ENCODE peak calls at places on chromosomes 13 and 19, in nine cellular contexts. H, V, D, T, Y, L, R, Q and C are unnamed samples.
A peak's percentile ranks its signal among the peaks of the same experiment; 100 is the strongest.

GRCh38 chr19:58332697-58333096 is 5.9 kb downstream of the ZSCAN22 start:
- DNase-seq in Q (no peak), T (no peak), L (no peak), V (no peak), R (no peak), Y (no peak), D (no peak), H (no peak), C (no peak)

GRCh38 chr13:92967923-92968322 is 258.7 kb upstream of the GPC6 start:
- DNase-seq in L (no peak), V (no peak), R (peak; percentile 30), D (no peak), H (no peak), Y (no peak), T (no peak), Q (peak; percentile 10), C (no peak)

GRCh38 chr13:46577656-46578589 is 25.0 kb downstream of the LRCH1 start:
- DNase-seq in V (no peak), Q (peak; percentile 27), R (no peak), D (no peak), L (no peak), T (no peak), H (no peak), Y (no peak), C (no peak)

GRCh38 chr13:50387124-50387581 is 371.9 kb downstream of the KCNRG start:
- DNase-seq in D (peak; percentile 43), L (peak; percentile 75), H (peak; percentile 75), Q (no peak), R (peak; percentile 55), V (no peak), Y (peak; percentile 30), T (no peak), C (no peak)

GRCh38 chr13:105370011-105370645 is 1165.3 kb downstream of the EFNB2 start:
- DNase-seq in D (no peak), H (no peak), R (no peak), L (no peak), Y (no peak), V (no peak), T (no peak), Q (no peak), C (no peak)

GRCh38 chr13:106919638-106920037 is 351.7 kb upstream of the ARGLU1 start:
- DNase-seq in R (no peak), Y (peak; percentile 25), V (peak; percentile 34), H (peak; percentile 51), Q (no peak), L (peak; percentile 49), D (no peak), T (no peak), C (no peak)

GRCh38 chr13:98260357-98261164 is 83.5 kb upstream of the RNF113B start:
- DNase-seq in L (no peak), Q (no peak), D (no peak), R (no peak), T (no peak), H (no peak), V (no peak), Y (no peak), C (no peak)

GRCh38 chr19:10289167-10289835 is 451 bp upstream of the ICAM5 start:
- DNase-seq in T (no peak), Y (peak; percentile 46), H (peak; percentile 83), Q (peak; percentile 56), R (peak; percentile 62), L (peak; percentile 89), D (peak; percentile 91), V (no peak), C (no peak)

GRCh38 chr13:34039678-34040077 is 221.7 kb downstream of the RFC3 start:
- DNase-seq in Q (no peak), T (no peak), D (no peak), H (no peak), Y (no peak), V (no peak), R (no peak), L (peak; percentile 8), C (no peak)

GRCh38 chr19:6809262-6809661 is 36.8 kb downstream of the VAV1 start:
- DNase-seq in L (no peak), Y (no peak), R (no peak), V (no peak), T (no peak), Q (no peak), D (no peak), H (no peak), C (no peak)

GRCh38 chr19:4581381-4582111 is 22.1 kb upstream of the SEMA6B start:
- DNase-seq in Q (no peak), L (peak; percentile 38), Y (peak; percentile 76), V (peak; percentile 44), H (no peak), D (no peak), T (peak; percentile 59), R (peak; percentile 41), C (no peak)

GRCh38 chr13:95156208-95156607 is 145.0 kb downstream of the ABCC4 start:
- DNase-seq in R (peak; percentile 52), L (no peak), H (no peak), V (no peak), Y (no peak), D (no peak), T (no peak), Q (no peak), C (no peak)
- TF ChIP-seq CTCF in R (peak; percentile 51), L (no peak), H (no peak), V (peak; percentile 65), Y (no peak), D (no peak), T (no peak), Q (peak; percentile 16), C (peak; percentile 42)

GRCh38 chr13:36214163-36214921 is at the start of gene SOHLH2:
- DNase-seq in D (no peak), L (no peak), H (peak; percentile 43), Q (no peak), V (no peak), Y (no peak), R (no peak), T (no peak), C (no peak)
- TF ChIP-seq CTCF in D (no peak), L (no peak), H (no peak), Q (no peak), V (no peak), Y (no peak), R (no peak), T (no peak), C (no peak)

GRCh38 chr19:17652627-17653026 is 35.5 kb downstream of the UNC13A start:
- DNase-seq in T (no peak), L (no peak), R (no peak), Y (no peak), H (no peak), Q (no peak), D (no peak), V (no peak), C (no peak)

GRCh38 chr19:17647071-17648020 is 40.8 kb downstream of the UNC13A start:
- DNase-seq in L (peak; percentile 10), Y (no peak), V (no peak), T (no peak), H (peak; percentile 30), Q (no peak), D (no peak), R (no peak), C (no peak)

GRCh38 chr19:17645339-17645963 is 42.7 kb downstream of the UNC13A start:
- DNase-seq in L (no peak), T (no peak), D (no peak), H (peak; percentile 34), Y (no peak), V (no peak), Q (no peak), R (no peak), C (no peak)

GRCh38 chr19:17648097-17648660 is 40.0 kb downstream of the UNC13A start:
- DNase-seq in T (no peak), Q (no peak), H (peak; percentile 30), Y (no peak), D (no peak), R (no peak), L (peak; percentile 11), V (no peak), C (no peak)

DNA sequence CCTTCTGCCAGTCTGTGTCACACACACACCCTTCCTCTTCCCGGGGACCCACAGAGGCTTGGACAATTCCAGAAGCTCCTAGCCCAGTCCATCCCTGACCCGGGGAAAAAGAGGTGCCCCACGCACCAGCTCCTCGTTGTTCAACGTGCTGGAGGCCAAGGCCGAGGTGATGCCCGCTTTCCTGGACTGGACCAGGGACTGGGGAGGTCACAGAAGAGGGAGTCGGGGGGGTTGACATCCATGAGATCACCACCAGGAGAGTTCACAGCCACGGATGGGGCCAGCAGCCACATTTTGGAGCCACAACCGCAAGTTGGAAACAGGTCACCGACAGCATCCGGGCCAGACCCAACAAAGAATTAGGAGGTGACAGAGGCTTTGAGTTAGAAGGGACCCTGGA is 39.4 kb downstream of the UNC13A start:
- DNase-seq in Y (no peak), H (peak; percentile 22), D (no peak), Q (no peak), T (no peak), L (no peak), R (no peak), V (no peak), C (no peak)
- TF ChIP-seq CTCF in Y (no peak), H (no peak), D (no peak), Q (no peak), T (no peak), L (no peak), R (no peak), V (no peak), C (no peak)

GRCh38 chr19:2253106-2254051 is 2.8 kb downstream of the JSRP1 start:
- DNase-seq in Q (no peak), Y (peak; percentile 37), H (no peak), T (no peak), L (peak; percentile 78), D (peak; percentile 57), V (peak; percentile 41), R (no peak), C (no peak)
- TF ChIP-seq CTCF in Q (peak; percentile 32), Y (peak; percentile 18), H (no peak), T (no peak), L (peak; percentile 76), D (peak; percentile 48), V (peak; percentile 39), R (no peak), C (peak; percentile 41)

DNA sequence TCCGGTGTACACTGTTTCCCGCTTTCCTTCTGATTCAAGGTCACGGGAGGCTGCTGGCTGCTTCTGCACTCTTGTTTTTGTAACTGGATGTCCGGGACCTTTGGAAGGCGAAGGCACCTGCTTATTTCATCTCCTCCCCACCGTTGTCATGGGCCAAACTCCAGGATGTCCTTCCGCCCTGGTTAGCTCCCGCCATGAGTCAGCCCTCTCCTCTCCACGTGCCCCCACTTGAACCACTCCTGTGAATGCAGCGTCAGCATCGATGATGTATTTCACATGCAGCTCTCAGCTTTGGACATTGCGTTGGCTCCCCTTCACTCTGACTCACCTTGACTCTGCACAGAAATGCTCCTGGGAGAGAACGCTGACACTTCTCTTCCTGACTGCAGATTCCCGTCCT is 5.5 kb upstream of the GALP start:
- DNase-seq in Y (no peak), V (no peak), L (no peak), D (no peak), Q (no peak), T (no peak), H (peak; percentile 82), R (peak; percentile 98), C (no peak)
- TF ChIP-seq CTCF in Y (no peak), V (no peak), L (no peak), D (no peak), Q (no peak), T (no peak), H (no peak), R (no peak), C (no peak)